ENCODE peak calls at places on chromosomes 6 and 20, in ten cellular contexts. One of them, this sample, is unnamed.
A peak's percentile ranks its signal among the peaks of the same experiment; 100 is the strongest.

GRCh38 chr20:37699202-37699601 is 5.4 kb downstream of the CTNNBL1 start:
- DNase-seq in OCI-LY7: no peak
- DNase-seq in NCI-H524: no peak
- DNase-seq in uterus: no peak
- DNase-seq in esophagus squamous epithelium: no peak
- DNase-seq in myocyte: no peak
- DNase-seq in D341Med: no peak
- DNase-seq in GM10248: no peak
- DNase-seq in Panc1: no peak
- DNase-seq in frontal cortex: no peak
- DNase-seq in this sample: no peak

GRCh38 chr6:89433637-89434499 is 916 bp downstream of the ANKRD6 start:
- DNase-seq in OCI-LY7: peak; percentile 44
- DNase-seq in NCI-H524: peak; percentile 69
- DNase-seq in uterus: peak; percentile 28
- DNase-seq in esophagus squamous epithelium: no peak
- DNase-seq in myocyte: no peak
- DNase-seq in D341Med: no peak
- DNase-seq in GM10248: peak; percentile 47
- DNase-seq in Panc1: no peak
- DNase-seq in frontal cortex: no peak
- DNase-seq in this sample: peak; percentile 60

GRCh38 chr6:52726741-52727535 is 36.3 kb downstream of the GSTA2 start:
- DNase-seq in OCI-LY7: no peak
- DNase-seq in NCI-H524: no peak
- DNase-seq in uterus: no peak
- DNase-seq in esophagus squamous epithelium: no peak
- DNase-seq in myocyte: no peak
- DNase-seq in D341Med: no peak
- DNase-seq in GM10248: no peak
- DNase-seq in Panc1: no peak
- DNase-seq in frontal cortex: no peak
- DNase-seq in this sample: no peak

GRCh38 chr6:162344935-162345599 is 382.5 kb downstream of the PRKN start:
- DNase-seq in OCI-LY7: no peak
- DNase-seq in NCI-H524: no peak
- DNase-seq in uterus: no peak
- DNase-seq in esophagus squamous epithelium: no peak
- DNase-seq in myocyte: no peak
- DNase-seq in D341Med: no peak
- DNase-seq in GM10248: no peak
- DNase-seq in Panc1: no peak
- DNase-seq in frontal cortex: no peak
- DNase-seq in this sample: no peak

GRCh38 chr6:5749016-5749665 is 257.6 kb downstream of the NRN1 start:
- DNase-seq in OCI-LY7: no peak
- DNase-seq in NCI-H524: no peak
- DNase-seq in uterus: no peak
- DNase-seq in esophagus squamous epithelium: no peak
- DNase-seq in myocyte: no peak
- DNase-seq in D341Med: no peak
- DNase-seq in GM10248: no peak
- DNase-seq in Panc1: no peak
- DNase-seq in frontal cortex: no peak
- DNase-seq in this sample: no peak

GRCh38 chr20:3696200-3696599 is 14.4 kb upstream of the ADAM33 start:
- DNase-seq in OCI-LY7: no peak
- DNase-seq in NCI-H524: no peak
- DNase-seq in uterus: no peak
- DNase-seq in esophagus squamous epithelium: no peak
- DNase-seq in myocyte: no peak
- DNase-seq in D341Med: no peak
- DNase-seq in GM10248: no peak
- DNase-seq in Panc1: no peak
- DNase-seq in frontal cortex: no peak
- DNase-seq in this sample: no peak

GRCh38 chr6:152378154-152378553 is 259.0 kb downstream of the SYNE1 start:
- DNase-seq in OCI-LY7: no peak
- DNase-seq in NCI-H524: no peak
- DNase-seq in uterus: no peak
- DNase-seq in esophagus squamous epithelium: no peak
- DNase-seq in myocyte: peak; percentile 61
- DNase-seq in D341Med: no peak
- DNase-seq in GM10248: no peak
- DNase-seq in Panc1: no peak
- DNase-seq in frontal cortex: no peak
- DNase-seq in this sample: no peak

GRCh38 chr6:169702640-169703246 is 817 bp downstream of the C6orf120 start:
- DNase-seq in OCI-LY7: peak; percentile 50
- DNase-seq in NCI-H524: peak; percentile 64
- DNase-seq in uterus: peak; percentile 24
- DNase-seq in esophagus squamous epithelium: no peak
- DNase-seq in myocyte: no peak
- DNase-seq in D341Med: no peak
- DNase-seq in GM10248: no peak
- DNase-seq in Panc1: no peak
- DNase-seq in frontal cortex: no peak
- DNase-seq in this sample: peak; percentile 71

GRCh38 chr20:41001497-41001896 is 27.1 kb upstream of the TOP1 start:
- DNase-seq in OCI-LY7: no peak
- DNase-seq in NCI-H524: no peak
- DNase-seq in uterus: no peak
- DNase-seq in esophagus squamous epithelium: no peak
- DNase-seq in myocyte: no peak
- DNase-seq in D341Med: no peak
- DNase-seq in GM10248: no peak
- DNase-seq in Panc1: no peak
- DNase-seq in frontal cortex: no peak
- DNase-seq in this sample: no peak

GRCh38 chr20:23157741-23158140 is 71.6 kb upstream of the CD93 start:
- DNase-seq in OCI-LY7: no peak
- DNase-seq in NCI-H524: no peak
- DNase-seq in uterus: no peak
- DNase-seq in esophagus squamous epithelium: no peak
- DNase-seq in myocyte: no peak
- DNase-seq in D341Med: no peak
- DNase-seq in GM10248: no peak
- DNase-seq in Panc1: no peak
- DNase-seq in frontal cortex: no peak
- DNase-seq in this sample: no peak

GRCh38 chr6:22147983-22148797 is 148.6 kb downstream of the PRL start:
- DNase-seq in OCI-LY7: no peak
- DNase-seq in NCI-H524: peak; percentile 90
- DNase-seq in uterus: no peak
- DNase-seq in esophagus squamous epithelium: no peak
- DNase-seq in myocyte: peak; percentile 97
- DNase-seq in D341Med: peak; percentile 71
- DNase-seq in GM10248: no peak
- DNase-seq in Panc1: no peak
- DNase-seq in frontal cortex: no peak
- DNase-seq in this sample: no peak

GRCh38 chr6:2944405-2945068 is 26.8 kb downstream of the SERPINB6 start:
- DNase-seq in OCI-LY7: peak; percentile 24
- DNase-seq in NCI-H524: peak; percentile 79
- DNase-seq in uterus: no peak
- DNase-seq in esophagus squamous epithelium: no peak
- DNase-seq in myocyte: no peak
- DNase-seq in D341Med: no peak
- DNase-seq in GM10248: no peak
- DNase-seq in Panc1: no peak
- DNase-seq in frontal cortex: no peak
- DNase-seq in this sample: no peak

GRCh38 chr6:38264605-38265004 is 375.1 kb downstream of the BTBD9 start:
- DNase-seq in OCI-LY7: no peak
- DNase-seq in NCI-H524: no peak
- DNase-seq in uterus: no peak
- DNase-seq in esophagus squamous epithelium: no peak
- DNase-seq in myocyte: no peak
- DNase-seq in D341Med: no peak
- DNase-seq in GM10248: no peak
- DNase-seq in Panc1: no peak
- DNase-seq in frontal cortex: no peak
- DNase-seq in this sample: no peak

GRCh38 chr6:137975058-137975940 is 108.2 kb downstream of the TNFAIP3 start:
- DNase-seq in OCI-LY7: peak; percentile 62
- DNase-seq in NCI-H524: peak; percentile 31
- DNase-seq in uterus: no peak
- DNase-seq in esophagus squamous epithelium: no peak
- DNase-seq in myocyte: peak; percentile 15
- DNase-seq in D341Med: no peak
- DNase-seq in GM10248: peak; percentile 32
- DNase-seq in Panc1: no peak
- DNase-seq in frontal cortex: no peak
- DNase-seq in this sample: no peak

GRCh38 chr6:107361568-107362270 is 97.6 kb downstream of the PDSS2 start:
- DNase-seq in OCI-LY7: no peak
- DNase-seq in NCI-H524: no peak
- DNase-seq in uterus: no peak
- DNase-seq in esophagus squamous epithelium: no peak
- DNase-seq in myocyte: peak; percentile 70
- DNase-seq in D341Med: no peak
- DNase-seq in GM10248: no peak
- DNase-seq in Panc1: no peak
- DNase-seq in frontal cortex: no peak
- DNase-seq in this sample: no peak

GRCh38 chr6:47103931-47104330 is 61.8 kb upstream of the ADGRF1 start:
- DNase-seq in OCI-LY7: peak; percentile 18
- DNase-seq in NCI-H524: no peak
- DNase-seq in uterus: no peak
- DNase-seq in esophagus squamous epithelium: no peak
- DNase-seq in myocyte: no peak
- DNase-seq in D341Med: no peak
- DNase-seq in GM10248: no peak
- DNase-seq in Panc1: no peak
- DNase-seq in frontal cortex: no peak
- DNase-seq in this sample: no peak

GRCh38 chr6:25359191-25359861 is 80.2 kb downstream of the CARMIL1 start:
- DNase-seq in OCI-LY7: no peak
- DNase-seq in NCI-H524: no peak
- DNase-seq in uterus: peak; percentile 51
- DNase-seq in esophagus squamous epithelium: no peak
- DNase-seq in myocyte: peak; percentile 74
- DNase-seq in D341Med: no peak
- DNase-seq in GM10248: no peak
- DNase-seq in Panc1: no peak
- DNase-seq in frontal cortex: no peak
- DNase-seq in this sample: no peak

This sample was measured in activated T-cell treated with anti-CD3 and anti-CD28 coated beads, Interleukin-2, amount 50 U/mL, for 48 hours.